ENCODE peak calls at places on chromosome 1, in four cellular contexts. One of them, this sample, is unnamed.

GRCh38 chr1:245953876-245954660 is 553.0 kb downstream of the SMYD3 start:
- DNase-seq in coronary artery: no peak
- DNase-seq in stimulated activated CD4-positive, alpha-beta T cell treated with anti-CD3 and anti-CD28 coated beads, Interleukin-12 subunit alpha, Interleukin-12 subunit beta, amount 100 ng/mL, for 4 hours: no peak
- DNase-seq in dermis microvascular lymphatic vessel endothelial cell: peak; percentile 29
- DNase-seq in this sample: peak; percentile 62

GRCh38 chr1:2213576-2214505 is 14.3 kb upstream of the SKI start:
- DNase-seq in coronary artery: peak; percentile 94
- DNase-seq in stimulated activated CD4-positive, alpha-beta T cell treated with anti-CD3 and anti-CD28 coated beads, Interleukin-12 subunit alpha, Interleukin-12 subunit beta, amount 100 ng/mL, for 4 hours: no peak
- DNase-seq in dermis microvascular lymphatic vessel endothelial cell: no peak
- DNase-seq in this sample: no peak

GRCh38 chr1:1411626-1412025 is 4.5 kb upstream of the MRPL20 start:
- DNase-seq in coronary artery: no peak
- DNase-seq in stimulated activated CD4-positive, alpha-beta T cell treated with anti-CD3 and anti-CD28 coated beads, Interleukin-12 subunit alpha, Interleukin-12 subunit beta, amount 100 ng/mL, for 4 hours: no peak
- DNase-seq in dermis microvascular lymphatic vessel endothelial cell: no peak
- DNase-seq in this sample: no peak

GRCh38 chr1:67332653-67333529 is 25.2 kb downstream of the IL12RB2 start:
- DNase-seq in coronary artery: no peak
- DNase-seq in stimulated activated CD4-positive, alpha-beta T cell treated with anti-CD3 and anti-CD28 coated beads, Interleukin-12 subunit alpha, Interleukin-12 subunit beta, amount 100 ng/mL, for 4 hours: no peak
- DNase-seq in dermis microvascular lymphatic vessel endothelial cell: no peak
- DNase-seq in this sample: no peak

GRCh38 chr1:38090796-38091195 is 44.2 kb upstream of the POU3F1 start:
- DNase-seq in coronary artery: no peak
- DNase-seq in stimulated activated CD4-positive, alpha-beta T cell treated with anti-CD3 and anti-CD28 coated beads, Interleukin-12 subunit alpha, Interleukin-12 subunit beta, amount 100 ng/mL, for 4 hours: no peak
- DNase-seq in dermis microvascular lymphatic vessel endothelial cell: no peak
- DNase-seq in this sample: no peak

GRCh38 chr1:204108312-204109141 is 35.6 kb downstream of the SOX13 start:
- DNase-seq in coronary artery: no peak
- DNase-seq in stimulated activated CD4-positive, alpha-beta T cell treated with anti-CD3 and anti-CD28 coated beads, Interleukin-12 subunit alpha, Interleukin-12 subunit beta, amount 100 ng/mL, for 4 hours: no peak
- DNase-seq in dermis microvascular lymphatic vessel endothelial cell: peak; percentile 89
- DNase-seq in this sample: peak; percentile 93

GRCh38 chr1:59520759-59521442 is 224.0 kb downstream of the FGGY start:
- DNase-seq in coronary artery: no peak
- DNase-seq in stimulated activated CD4-positive, alpha-beta T cell treated with anti-CD3 and anti-CD28 coated beads, Interleukin-12 subunit alpha, Interleukin-12 subunit beta, amount 100 ng/mL, for 4 hours: no peak
- DNase-seq in dermis microvascular lymphatic vessel endothelial cell: peak; percentile 64
- DNase-seq in this sample: no peak

GRCh38 chr1:1304331-1305299 is 3.1 kb downstream of the ACAP3 start:
- DNase-seq in coronary artery: no peak
- DNase-seq in stimulated activated CD4-positive, alpha-beta T cell treated with anti-CD3 and anti-CD28 coated beads, Interleukin-12 subunit alpha, Interleukin-12 subunit beta, amount 100 ng/mL, for 4 hours: no peak
- DNase-seq in dermis microvascular lymphatic vessel endothelial cell: peak; percentile 53
- DNase-seq in this sample: peak; percentile 67

GRCh38 chr1:1062364-1063163 is 11.5 kb downstream of the RNF223 start:
- DNase-seq in coronary artery: no peak
- DNase-seq in stimulated activated CD4-positive, alpha-beta T cell treated with anti-CD3 and anti-CD28 coated beads, Interleukin-12 subunit alpha, Interleukin-12 subunit beta, amount 100 ng/mL, for 4 hours: no peak
- DNase-seq in dermis microvascular lymphatic vessel endothelial cell: no peak
- DNase-seq in this sample: no peak

GRCh38 chr1:24998554-24999245 is 68.6 kb upstream of the RUNX3 start:
- DNase-seq in coronary artery: no peak
- DNase-seq in stimulated activated CD4-positive, alpha-beta T cell treated with anti-CD3 and anti-CD28 coated beads, Interleukin-12 subunit alpha, Interleukin-12 subunit beta, amount 100 ng/mL, for 4 hours: no peak
- DNase-seq in dermis microvascular lymphatic vessel endothelial cell: no peak
- DNase-seq in this sample: no peak

GRCh38 chr1:147076442-147076841 is 95.8 kb downstream of the PRKAB2 start:
- DNase-seq in coronary artery: no peak
- DNase-seq in stimulated activated CD4-positive, alpha-beta T cell treated with anti-CD3 and anti-CD28 coated beads, Interleukin-12 subunit alpha, Interleukin-12 subunit beta, amount 100 ng/mL, for 4 hours: no peak
- DNase-seq in dermis microvascular lymphatic vessel endothelial cell: no peak
- DNase-seq in this sample: no peak

GRCh38 chr1:154213274-154213673 is 7.1 kb upstream of the CFAP141 start:
- DNase-seq in coronary artery: no peak
- DNase-seq in stimulated activated CD4-positive, alpha-beta T cell treated with anti-CD3 and anti-CD28 coated beads, Interleukin-12 subunit alpha, Interleukin-12 subunit beta, amount 100 ng/mL, for 4 hours: no peak
- DNase-seq in dermis microvascular lymphatic vessel endothelial cell: no peak
- DNase-seq in this sample: no peak

GRCh38 chr1:162942903-162943567 is 82.1 kb upstream of the CCDC190 start:
- DNase-seq in coronary artery: no peak
- DNase-seq in stimulated activated CD4-positive, alpha-beta T cell treated with anti-CD3 and anti-CD28 coated beads, Interleukin-12 subunit alpha, Interleukin-12 subunit beta, amount 100 ng/mL, for 4 hours: no peak
- DNase-seq in dermis microvascular lymphatic vessel endothelial cell: no peak
- DNase-seq in this sample: no peak

GRCh38 chr1:169648187-169648586 is 18.3 kb upstream of the SELP start:
- DNase-seq in coronary artery: no peak
- DNase-seq in stimulated activated CD4-positive, alpha-beta T cell treated with anti-CD3 and anti-CD28 coated beads, Interleukin-12 subunit alpha, Interleukin-12 subunit beta, amount 100 ng/mL, for 4 hours: no peak
- DNase-seq in dermis microvascular lymphatic vessel endothelial cell: no peak
- DNase-seq in this sample: no peak

GRCh38 chr1:6803357-6803756 is 18.1 kb downstream of the CAMTA1 start:
- DNase-seq in coronary artery: no peak
- DNase-seq in stimulated activated CD4-positive, alpha-beta T cell treated with anti-CD3 and anti-CD28 coated beads, Interleukin-12 subunit alpha, Interleukin-12 subunit beta, amount 100 ng/mL, for 4 hours: no peak
- DNase-seq in dermis microvascular lymphatic vessel endothelial cell: no peak
- DNase-seq in this sample: no peak

GRCh38 chr1:18344755-18345154 is 136.0 kb upstream of the KLHDC7A start:
- DNase-seq in coronary artery: no peak
- DNase-seq in stimulated activated CD4-positive, alpha-beta T cell treated with anti-CD3 and anti-CD28 coated beads, Interleukin-12 subunit alpha, Interleukin-12 subunit beta, amount 100 ng/mL, for 4 hours: no peak
- DNase-seq in dermis microvascular lymphatic vessel endothelial cell: no peak
- DNase-seq in this sample: no peak

GRCh38 chr1:11690669-11691301 is 725 bp upstream of the DRAXIN start:
- DNase-seq in coronary artery: no peak
- DNase-seq in stimulated activated CD4-positive, alpha-beta T cell treated with anti-CD3 and anti-CD28 coated beads, Interleukin-12 subunit alpha, Interleukin-12 subunit beta, amount 100 ng/mL, for 4 hours: no peak
- DNase-seq in dermis microvascular lymphatic vessel endothelial cell: no peak
- DNase-seq in this sample: no peak

GRCh38 chr1:41673355-41673754 is 188.9 kb upstream of the EDN2 start:
- DNase-seq in coronary artery: no peak
- DNase-seq in stimulated activated CD4-positive, alpha-beta T cell treated with anti-CD3 and anti-CD28 coated beads, Interleukin-12 subunit alpha, Interleukin-12 subunit beta, amount 100 ng/mL, for 4 hours: no peak
- DNase-seq in dermis microvascular lymphatic vessel endothelial cell: no peak
- DNase-seq in this sample: peak; percentile 38

This sample was measured in lung microvascular endothelial cell.